ENCODE peak calls at places on chromosomes 1 and 21, in six cellular contexts. O is NCI-H774; S is cardiac fibroblast; B is AG08395; X is stimulated activated CD4-positive, alpha-beta T cell treated with anti-CD3 and anti-CD28 coated beads, Interleukin-1b, Interleukin-23, amount 100 ng/mL, for 1 hour; F is NCI-H187. Y is an unnamed sample.

GRCh38 chr1:204711103-204711946 is 25.8 kb upstream of the LRRN2 start:
- DNase-seq in O (no peak), S (no peak), B (no peak), X (no peak), F (no peak), Y (no peak)

GRCh38 chr21:28900481-28900880 is 92.2 kb downstream of the LTN1 start:
- DNase-seq in O (no peak), S (no peak), B (no peak), X (no peak), F (no peak), Y (no peak)

GRCh38 chr1:182229907-182230522 is 161.6 kb downstream of the GLUL start:
- DNase-seq in O (peak), S (no peak), B (peak), X (no peak), F (peak), Y (no peak)

GRCh38 chr1:193338194-193338593 is 151.8 kb upstream of the B3GALT2 start:
- DNase-seq in O (no peak), S (peak), B (peak), X (no peak), F (no peak), Y (no peak)

GRCh38 chr21:33121715-33122475 is 52.0 kb downstream of the OLIG1 start:
- DNase-seq in O (no peak), S (peak), B (peak), X (no peak), F (no peak), Y (no peak)

GRCh38 chr1:14677291-14677690 is 78.8 kb downstream of the KAZN start:
- DNase-seq in O (no peak), S (no peak), B (peak), X (no peak), F (no peak), Y (no peak)

GRCh38 chr21:35168702-35169101 is 119.6 kb upstream of the RUNX1 start:
- DNase-seq in O (no peak), S (no peak), B (no peak), X (no peak), F (no peak), Y (no peak)

GRCh38 chr1:182816863-182817262 is 22.3 kb upstream of the DHX9 start:
- DNase-seq in O (no peak), S (no peak), B (no peak), X (no peak), F (no peak), Y (no peak)

GRCh38 chr1:210850556-210850955 is 283.4 kb downstream of the KCNH1 start:
- DNase-seq in O (no peak), S (no peak), B (no peak), X (no peak), F (no peak), Y (no peak)

GRCh38 chr1:55534565-55535091 is 319.5 kb upstream of the USP24 start:
- DNase-seq in O (no peak), S (no peak), B (no peak), X (no peak), F (no peak), Y (no peak)

GRCh38 chr1:223811634-223812101 is 34.1 kb downstream of the TP53BP2 start:
- DNase-seq in O (no peak), S (peak), B (peak), X (no peak), F (no peak), Y (no peak)

GRCh38 chr1:7456683-7457082 is 314.4 kb upstream of the VAMP3 start:
- DNase-seq in O (no peak), S (no peak), B (no peak), X (no peak), F (no peak), Y (no peak)

GRCh38 chr1:55718758-55719671 is 503.9 kb upstream of the USP24 start:
- DNase-seq in O (no peak), S (peak), B (peak), X (no peak), F (no peak), Y (peak)

GRCh38 chr1:80217377-80217986 is 1211.0 kb upstream of the ADGRL4 start:
- DNase-seq in O (peak), S (peak), B (peak), X (no peak), F (no peak), Y (no peak)

GRCh38 chr1:19209439-19209989 is 552 bp downstream of the UBR4 start:
- DNase-seq in O (no peak), S (peak), B (no peak), X (peak), F (no peak), Y (no peak)

GRCh38 chr1:172795741-172796140 is 136.8 kb downstream of the FASLG start:
- DNase-seq in O (no peak), S (no peak), B (no peak), X (no peak), F (no peak), Y (no peak)

GRCh38 chr1:182430263-182431068 is 19.5 kb upstream of the RGSL1 start:
- DNase-seq in O (no peak), S (peak), B (no peak), X (no peak), F (no peak), Y (no peak)

GRCh38 chr21:32174819-32175218 is 104.0 kb downstream of the MIS18A start:
- DNase-seq in O (no peak), S (no peak), B (no peak), X (no peak), F (no peak), Y (no peak)

GRCh38 chr1:226974544-226975258 is 34.6 kb downstream of the COQ8A start:
- DNase-seq in O (no peak), S (no peak), B (no peak), X (no peak), F (no peak), Y (no peak)

GRCh38 chr1:109131059-109131458 is 17.1 kb downstream of the ELAPOR1 start:
- DNase-seq in O (no peak), S (no peak), B (no peak), X (no peak), F (no peak), Y (no peak)

GRCh38 chr1:81330521-81330920 is 470.2 kb upstream of the ADGRL2 start:
- DNase-seq in O (no peak), S (no peak), B (no peak), X (no peak), F (no peak), Y (no peak)

GRCh38 chr1:175015243-175015642 is 8.0 kb downstream of the MRPS14 start:
- DNase-seq in O (no peak), S (peak), B (peak), X (no peak), F (no peak), Y (no peak)

GRCh38 chr1:151619489-151620093 is 7.7 kb downstream of the SNX27 start:
- DNase-seq in O (no peak), S (peak), B (peak), X (no peak), F (no peak), Y (no peak)

GRCh38 chr21:34707876-34708325 is 39.1 kb downstream of the CLIC6 start:
- DNase-seq in O (no peak), S (no peak), B (no peak), X (no peak), F (no peak), Y (no peak)

GRCh38 chr1:27615346-27616004 is 11.5 kb upstream of the AHDC1 start:
- DNase-seq in O (no peak), S (no peak), B (no peak), X (no peak), F (no peak), Y (no peak)

GRCh38 chr1:221521686-221522085 is 220.2 kb downstream of the DUSP10 start:
- DNase-seq in O (no peak), S (no peak), B (no peak), X (no peak), F (no peak), Y (no peak)

GRCh38 chr21:45601551-45601950 is 42.0 kb upstream of the PCBP3 start:
- DNase-seq in O (no peak), S (no peak), B (no peak), X (no peak), F (no peak), Y (no peak)

GRCh38 chr1:8667869-8668595 is 149.4 kb downstream of the RERE start:
- DNase-seq in O (no peak), S (peak), B (no peak), X (no peak), F (no peak), Y (no peak)

GRCh38 chr1:210723646-210724045 is 394.9 kb downstream of the HHAT start:
- DNase-seq in O (no peak), S (no peak), B (no peak), X (no peak), F (no peak), Y (no peak)

GRCh38 chr1:58190614-58191013 is 355.9 kb downstream of the OMA1 start:
- DNase-seq in O (no peak), S (no peak), B (no peak), X (no peak), F (no peak), Y (no peak)

GRCh38 chr1:27154469-27154990 is 395 bp downstream of the SLC9A1 start:
- DNase-seq in O (no peak), S (no peak), B (no peak), X (no peak), F (no peak), Y (no peak)

Y was measured in GOT3.